ENCODE peak calls at places on chromosomes 5 and 9, in five cellular contexts. K is EL; J is activated CD4-positive, alpha-beta memory T cell treated with anti-CD3 and anti-CD28 coated beads, Interleukin-2, amount 10 ng/mL, durations not matched to agents 7 days and 5 days; O is stimulated activated CD4-positive, alpha-beta T cell treated with anti-CD3 and anti-CD28 coated beads, Interleukin-4, amount 100 ng/mL, for 24 hours; T is amniotic stem cell. C is an unnamed sample.

GRCh38 chr5:56640763-56641406 is 174.5 kb upstream of the MAP3K1 start:
- DNase-seq in K (no peak), J (no peak), O (no peak), T (no peak), C (no peak)

GRCh38 chr5:106205916-106206571 is 1464.7 kb downstream of the EFNA5 start:
- DNase-seq in K (no peak), J (no peak), O (no peak), T (no peak), C (no peak)

GRCh38 chr5:163339148-163339547 is 98.2 kb upstream of the CCNG1 start:
- DNase-seq in K (no peak), J (no peak), O (no peak), T (no peak), C (no peak)

GRCh38 chr5:6712582-6713273 is 504 bp upstream of the TENT4A start:
- DNase-seq in K (peak), J (peak), O (peak), T (peak), C (peak)

GRCh38 chr5:4208537-4208936 is 612.9 kb downstream of the IRX1 start:
- DNase-seq in K (no peak), J (no peak), O (no peak), T (no peak), C (no peak)

GRCh38 chr5:56402273-56403223 is 169.4 kb upstream of the ANKRD55 start:
- DNase-seq in K (no peak), J (no peak), O (no peak), T (no peak), C (no peak)

GRCh38 chr5:127210082-127210481 is 80.5 kb upstream of the MEGF10 start:
- DNase-seq in K (no peak), J (no peak), O (no peak), T (no peak), C (no peak)

GRCh38 chr5:137200906-137201305 is 298.2 kb downstream of the SPOCK1 start:
- DNase-seq in K (no peak), J (no peak), O (no peak), T (no peak), C (no peak)

GRCh38 chr9:34084562-34084961 is 35.9 kb upstream of the UBAP2 start:
- DNase-seq in K (no peak), J (no peak), O (no peak), T (no peak), C (no peak)

GRCh38 chr9:91500509-91501011 is 76.9 kb upstream of the NFIL3 start:
- DNase-seq in K (peak), J (peak), O (no peak), T (peak), C (no peak)

GRCh38 chr5:135239461-135240282 is 159.4 kb downstream of the MACROH2A1 start:
- DNase-seq in K (no peak), J (peak), O (no peak), T (no peak), C (no peak)

GRCh38 chr9:124122321-124122720 is 110.8 kb downstream of the LHX2 start:
- DNase-seq in K (peak), J (no peak), O (no peak), T (no peak), C (no peak)

GRCh38 chr5:168299372-168299771 is 7.9 kb downstream of the WWC1 start:
- DNase-seq in K (no peak), J (no peak), O (no peak), T (no peak), C (no peak)

GRCh38 chr5:122101636-122102285 is 23.7 kb upstream of the LOX start:
- DNase-seq in K (peak), J (no peak), O (no peak), T (peak), C (peak)

GRCh38 chr9:13447551-13448422 is 168.3 kb upstream of the MPDZ start:
- DNase-seq in K (no peak), J (no peak), O (no peak), T (no peak), C (no peak)

GRCh38 chr9:111621895-111622480 is 9.1 kb upstream of the DNAJC25 start:
- DNase-seq in K (peak), J (no peak), O (peak), T (no peak), C (no peak)

GRCh38 chr5:142592365-142592764 is 93.5 kb downstream of the FGF1 start:
- DNase-seq in K (no peak), J (no peak), O (no peak), T (no peak), C (no peak)

GRCh38 chr5:55226934-55227737 is at the start of gene MCIDAS:
- DNase-seq in K (peak), J (peak), O (peak), T (no peak), C (peak)